ENCODE peak calls at places on chromosomes 2 and 18, in four cellular contexts. X is pancreas, A is spleen, Y is gastrocnemius medialis. H is an unnamed sample.

GRCh38 chr2:121707344-121707919 is 29.2 kb downstream of the NIFK start:
- DNase-seq in X (peak), A (no peak), Y (no peak), H (no peak)

GRCh38 chr2:127137225-127137624 is 30.3 kb upstream of the BIN1 start:
- DNase-seq in X (no peak), A (no peak), Y (no peak), H (no peak)

GRCh38 chr2:73893764-73894474 is 1.1 kb downstream of the ACTG2 start:
- DNase-seq in Y (no peak), A (no peak), X (no peak), H (no peak)

GRCh38 chr2:237692601-237693079 is 65.3 kb downstream of the LRRFIP1 start:
- DNase-seq in A (peak), Y (no peak), X (no peak), H (peak)

GRCh38 chr2:85811173-85811849 is 57.5 kb downstream of the ATOH8 start:
- DNase-seq in A (no peak), Y (no peak), X (no peak), H (peak)

GRCh38 chr2:64639691-64640090 is 14.0 kb downstream of the SERTAD2 start:
- DNase-seq in A (no peak), X (no peak), Y (no peak), H (no peak)

GRCh38 chr2:121377676-121378075 is 92.7 kb upstream of the TFCP2L1 start:
- DNase-seq in X (no peak), Y (no peak), A (no peak), H (no peak)

GRCh38 chr2:98926601-98927000 is 9.4 kb downstream of the CRACDL start:
- DNase-seq in Y (no peak), X (no peak), A (no peak), H (no peak)

GRCh38 chr2:62938126-62938525 is 112.5 kb upstream of the OTX1 start:
- DNase-seq in A (no peak), Y (no peak), X (no peak), H (no peak)

GRCh38 chr2:39547811-39548719 is 111.0 kb upstream of the MAP4K3 start:
- DNase-seq in Y (no peak), A (no peak), X (no peak), H (no peak)

GRCh38 chr2:210617732-210618330 is 61.4 kb downstream of the CPS1 start:
- DNase-seq in Y (no peak), X (peak), A (no peak), H (no peak)

GRCh38 chr2:10371441-10372194 is 68.9 kb downstream of the HPCAL1 start:
- DNase-seq in A (no peak), Y (no peak), X (no peak), H (no peak)

GRCh38 chr18:58314284-58314683 is 270.3 kb downstream of the NEDD4L start:
- DNase-seq in A (no peak), Y (peak), X (peak), H (peak)

GRCh38 chr2:104872034-104872865 is 18.3 kb downstream of the POU3F3 start:
- DNase-seq in Y (no peak), X (no peak), A (peak), H (no peak)

GRCh38 chr2:72719416-72719815 is 106.4 kb downstream of the EXOC6B start:
- DNase-seq in Y (no peak), X (no peak), A (no peak), H (no peak)

GRCh38 chr18:45332911-45333310 is 282.4 kb upstream of the SLC14A2 start:
- DNase-seq in A (no peak), X (no peak), Y (no peak), H (no peak)

GRCh38 chr2:96868555-96869280 is 1.2 kb downstream of the SEMA4C start:
- DNase-seq in A (peak), Y (peak), X (peak), H (peak)

GRCh38 chr2:239216614-239217273 is 184.1 kb downstream of the HDAC4 start:
- DNase-seq in X (no peak), A (no peak), Y (no peak), H (peak)

GRCh38 chr2:219072741-219073140 is 12.0 kb upstream of the IHH start:
- DNase-seq in Y (no peak), X (no peak), A (no peak), H (no peak)

GRCh38 chr2:21011876-21012556 is 31.9 kb downstream of the APOB start:
- DNase-seq in X (no peak), A (no peak), Y (no peak), H (no peak)

GRCh38 chr2:140863713-140864112 is 1267.1 kb downstream of the LRP1B start:
- DNase-seq in A (no peak), X (no peak), Y (no peak), H (no peak)

GRCh38 chr2:121897335-121897970 is 142.0 kb downstream of the TSN start:
- DNase-seq in X (no peak), Y (no peak), A (no peak), H (no peak)

GRCh38 chr18:47050468-47050867 is 15.0 kb upstream of the ELOA2 start:
- DNase-seq in Y (no peak), X (no peak), A (no peak), H (no peak)

GRCh38 chr2:10265328-10266132 is 37.2 kb upstream of the HPCAL1 start:
- DNase-seq in Y (no peak), A (peak), X (no peak), H (no peak)

GRCh38 chr2:144449028-144449406 is 70.9 kb downstream of the ZEB2 start:
- DNase-seq in A (peak), Y (peak), X (no peak), H (no peak)

GRCh38 chr2:187358531-187358930 is 89.5 kb downstream of the CALCRL start:
- DNase-seq in A (no peak), Y (no peak), X (no peak), H (no peak)

GRCh38 chr18:9017170-9017899 is 85.2 kb upstream of the NDUFV2 start:
- DNase-seq in X (peak), Y (peak), A (peak), H (peak)

GRCh38 chr2:230443540-230443939 is 27.5 kb downstream of the SP100 start:
- DNase-seq in X (no peak), Y (no peak), A (no peak), H (no peak)

GRCh38 chr2:208189782-208190181 is at the start of gene C2orf80:
- DNase-seq in A (no peak), Y (no peak), X (no peak), H (no peak)

GRCh38 chr2:127672341-127673303 is 2.7 kb downstream of the LIMS2 start:
- DNase-seq in A (peak), Y (no peak), X (no peak), H (no peak)

GRCh38 chr2:158232476-158232875 is 130.8 kb downstream of the UPP2 start:
- DNase-seq in A (no peak), X (no peak), Y (no peak), H (no peak)

GRCh38 chr2:157257312-157258252 is at the start of gene GALNT5:
- DNase-seq in A (no peak), Y (no peak), X (no peak), H (no peak)

GRCh38 chr18:10798727-10799435 is 273.1 kb downstream of the NAPG start:
- DNase-seq in Y (no peak), X (peak), A (no peak), H (no peak)

GRCh38 chr2:177165731-177166711 is 46.6 kb upstream of the HNRNPA3 start:
- DNase-seq in Y (no peak), X (no peak), A (no peak), H (peak)

GRCh38 chr2:160783481-160783880 is 289.9 kb upstream of the RBMS1 start:
- DNase-seq in A (no peak), X (no peak), Y (no peak), H (no peak)

GRCh38 chr18:51229328-51229727 is 31.8 kb upstream of the MEX3C start:
- DNase-seq in X (no peak), A (no peak), Y (no peak), H (no peak)

GRCh38 chr18:51236225-51236624 is 38.7 kb upstream of the MEX3C start:
- DNase-seq in X (no peak), Y (no peak), A (no peak), H (no peak)

GRCh38 chr18:51235011-51235789 is 37.7 kb upstream of the MEX3C start:
- DNase-seq in Y (no peak), A (no peak), X (no peak), H (no peak)

DNA sequence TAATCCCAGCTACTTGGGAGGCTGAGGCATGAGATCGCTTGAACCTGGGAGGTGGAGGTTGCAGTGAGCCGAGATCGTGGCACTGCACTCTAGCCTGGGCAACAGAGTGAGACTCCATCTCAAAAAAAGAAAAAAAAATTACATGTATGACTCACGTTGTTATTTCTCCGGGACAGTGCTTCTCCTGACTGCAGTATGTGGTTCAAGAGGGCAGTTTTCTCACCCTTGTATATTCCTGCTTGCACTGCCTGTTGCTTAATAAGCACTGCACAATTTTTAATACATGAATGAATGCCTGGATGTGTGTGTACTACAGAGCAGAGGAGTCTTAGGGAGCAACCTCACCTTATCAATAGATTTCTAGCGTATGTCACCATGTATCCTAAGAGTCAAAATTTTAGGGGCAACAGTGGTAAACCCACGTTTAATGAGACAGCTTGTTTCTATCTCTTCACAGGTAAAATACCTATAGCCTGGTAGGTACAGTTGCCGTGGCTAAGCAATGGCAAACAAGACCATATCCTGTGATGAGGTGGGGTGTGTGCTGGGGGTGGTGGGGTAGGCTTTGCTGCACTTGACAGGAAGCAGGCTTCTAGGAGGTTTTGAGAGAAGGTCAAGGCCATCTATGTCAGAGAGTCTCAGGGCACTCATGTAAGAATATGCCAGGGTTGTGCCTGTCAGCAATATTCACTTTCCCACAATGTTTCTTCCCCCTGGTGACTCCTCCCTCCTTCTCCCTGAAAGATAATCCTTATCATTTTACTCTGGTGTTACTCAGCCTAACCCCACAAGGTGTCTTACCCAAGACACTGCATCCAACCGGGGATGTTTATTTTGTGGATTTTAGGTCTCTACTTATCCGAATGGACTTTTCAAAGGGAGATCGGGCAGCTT is 36.9 kb upstream of the MEX3C start:
- DNase-seq in X (no peak), A (no peak), Y (no peak), H (no peak)
- TF ChIP-seq CTCF in X (no peak), A (no peak), Y (no peak), H (no peak)

GRCh38 chr2:6913415-6914157 is 3.6 kb upstream of the RNF144A start:
- DNase-seq in Y (no peak), A (no peak), X (no peak), H (no peak)
- TF ChIP-seq CTCF in Y (no peak), A (no peak), X (no peak), H (no peak)

GRCh38 chr2:12493031-12493513 is 223.7 kb upstream of the TRIB2 start:
- DNase-seq in X (no peak), Y (no peak), A (no peak), H (peak)
- TF ChIP-seq CTCF in X (no peak), Y (no peak), A (no peak), H (no peak)

GRCh38 chr2:174035981-174036742 is 71.0 kb upstream of the SP3 start:
- DNase-seq in A (no peak), X (no peak), Y (peak), H (no peak)
- TF ChIP-seq CTCF in A (peak), X (no peak), Y (peak), H (no peak)

GRCh38 chr2:45729753-45730512 is 78.5 kb downstream of the PRKCE start:
- DNase-seq in A (no peak), X (no peak), Y (no peak), H (no peak)
- TF ChIP-seq CTCF in A (peak), X (peak), Y (no peak), H (no peak)